ENCODE peak calls at places on chromosomes 13 and 19, in seven cellular contexts. D, C, T, O, J, M and F are unnamed samples.

GRCh38 chr13:105050696-105051095 is 1484.8 kb downstream of the EFNB2 start:
- ATAC-seq in D (no peak), C (no peak), T (no peak), O (no peak), J (no peak), M (no peak), F (no peak)

GRCh38 chr13:95752677-95753076 is 75.7 kb downstream of the DNAJC3 start:
- ATAC-seq in D (no peak), C (no peak), T (no peak), O (no peak), J (no peak), M (no peak), F (no peak)

GRCh38 chr13:28652002-28652401 is 6.9 kb upstream of the POMP start:
- ATAC-seq in D (no peak), C (no peak), T (no peak), O (no peak), J (no peak), M (peak; percentile 28), F (no peak)

GRCh38 chr13:20969182-20969581 is 66.6 kb upstream of the XPO4 start:
- ATAC-seq in D (peak; percentile 68), C (no peak), T (no peak), O (no peak), J (peak; percentile 56), M (peak; percentile 69), F (no peak)

GRCh38 chr13:25190256-25190655 is 18.2 kb upstream of the AMER2 start:
- ATAC-seq in D (no peak), C (no peak), T (no peak), O (no peak), J (no peak), M (no peak), F (no peak)

GRCh38 chr13:49855930-49856329 is 63.4 kb upstream of the KPNA3 start:
- ATAC-seq in D (no peak), C (no peak), T (no peak), O (no peak), J (no peak), M (no peak), F (no peak)

GRCh38 chr13:20923272-20923671 is 20.7 kb upstream of the XPO4 start:
- ATAC-seq in D (no peak), C (no peak), T (no peak), O (no peak), J (no peak), M (no peak), F (no peak)

GRCh38 chr13:40389081-40389641 is 277.3 kb downstream of the FOXO1 start:
- ATAC-seq in D (no peak), C (peak; percentile 76), T (peak; percentile 15), O (no peak), J (no peak), M (peak; percentile 74), F (no peak)

GRCh38 chr19:48330012-48330681 is 4.8 kb downstream of the EMP3 start:
- ATAC-seq in D (no peak), C (peak; percentile 33), T (peak; percentile 56), O (peak; percentile 50), J (no peak), M (peak; percentile 34), F (no peak)

GRCh38 chr19:40762754-40763153 is 11.8 kb downstream of the SNRPA start:
- ATAC-seq in D (no peak), C (no peak), T (no peak), O (no peak), J (no peak), M (peak; percentile 57), F (no peak)

GRCh38 chr19:51450730-51451307 is 7.4 kb downstream of the SIGLEC8 start:
- ATAC-seq in D (no peak), C (no peak), T (no peak), O (no peak), J (no peak), M (peak; percentile 27), F (no peak)

GRCh38 chr19:7460562-7460966 is 28.3 kb downstream of the PEX11G start:
- ATAC-seq in D (no peak), C (no peak), T (no peak), O (no peak), J (peak; percentile 96), M (no peak), F (no peak)

GRCh38 chr13:48403151-48403631 is 9.7 kb downstream of the LPAR6 start:
- ATAC-seq in D (no peak), C (peak; percentile 70), T (peak; percentile 41), O (peak; percentile 26), J (no peak), M (peak; percentile 92), F (peak; percentile 56)

GRCh38 chr19:16444273-16444597 is 27.5 kb downstream of the EPS15L1 start:
- ATAC-seq in D (no peak), C (no peak), T (no peak), O (no peak), J (no peak), M (no peak), F (no peak)

GRCh38 chr13:111230385-111230930 is 90.0 kb upstream of the TEX29 start:
- ATAC-seq in D (no peak), C (no peak), T (no peak), O (no peak), J (no peak), M (no peak), F (no peak)

GRCh38 chr19:15437355-15438123 is 12.2 kb downstream of the WIZ start:
- ATAC-seq in D (no peak), C (no peak), T (no peak), O (no peak), J (no peak), M (no peak), F (peak; percentile 47)
- TF ChIP-seq CTCF in D (no peak), C (no peak), T (no peak), O (peak; percentile 14), J (no peak), M (no peak), F (peak; percentile 58)

GRCh38 chr13:30337061-30337601 is 29.8 kb upstream of the KATNAL1 start:
- ATAC-seq in D (no peak), C (no peak), T (no peak), O (no peak), J (no peak), M (no peak), F (no peak)
- TF ChIP-seq CTCF in D (no peak), C (no peak), T (no peak), O (no peak), J (no peak), M (no peak), F (no peak)

GRCh38 chr13:52744842-52745241 is 5.2 kb upstream of the CNMD start:
- ATAC-seq in D (no peak), C (no peak), T (no peak), O (no peak), J (no peak), M (no peak), F (no peak)

GRCh38 chr13:52743569-52743968 is 3.9 kb upstream of the CNMD start:
- ATAC-seq in D (no peak), C (no peak), T (no peak), O (no peak), J (no peak), M (no peak), F (no peak)

GRCh38 chr13:52746141-52746540 is 6.5 kb upstream of the CNMD start:
- ATAC-seq in D (no peak), C (no peak), T (no peak), O (no peak), J (no peak), M (no peak), F (no peak)

GRCh38 chr13:52739468-52740071 is at the start of gene CNMD:
- ATAC-seq in D (no peak), C (no peak), T (no peak), O (no peak), J (no peak), M (no peak), F (no peak)

GRCh38 chr13:52743988-52744387 is 4.4 kb upstream of the CNMD start:
- ATAC-seq in D (no peak), C (no peak), T (no peak), O (no peak), J (no peak), M (no peak), F (no peak)
- TF ChIP-seq CTCF in D (no peak), C (no peak), T (no peak), O (peak; percentile 19), J (peak; percentile 11), M (no peak), F (no peak)

GRCh38 chr19:49481020-49481683 is 6.3 kb upstream of the RPL13A start:
- ATAC-seq in D (peak; percentile 62), C (no peak), T (no peak), O (no peak), J (no peak), M (no peak), F (no peak)
- TF ChIP-seq CTCF in D (no peak), C (no peak), T (no peak), O (no peak), J (no peak), M (no peak), F (no peak)

DNA sequence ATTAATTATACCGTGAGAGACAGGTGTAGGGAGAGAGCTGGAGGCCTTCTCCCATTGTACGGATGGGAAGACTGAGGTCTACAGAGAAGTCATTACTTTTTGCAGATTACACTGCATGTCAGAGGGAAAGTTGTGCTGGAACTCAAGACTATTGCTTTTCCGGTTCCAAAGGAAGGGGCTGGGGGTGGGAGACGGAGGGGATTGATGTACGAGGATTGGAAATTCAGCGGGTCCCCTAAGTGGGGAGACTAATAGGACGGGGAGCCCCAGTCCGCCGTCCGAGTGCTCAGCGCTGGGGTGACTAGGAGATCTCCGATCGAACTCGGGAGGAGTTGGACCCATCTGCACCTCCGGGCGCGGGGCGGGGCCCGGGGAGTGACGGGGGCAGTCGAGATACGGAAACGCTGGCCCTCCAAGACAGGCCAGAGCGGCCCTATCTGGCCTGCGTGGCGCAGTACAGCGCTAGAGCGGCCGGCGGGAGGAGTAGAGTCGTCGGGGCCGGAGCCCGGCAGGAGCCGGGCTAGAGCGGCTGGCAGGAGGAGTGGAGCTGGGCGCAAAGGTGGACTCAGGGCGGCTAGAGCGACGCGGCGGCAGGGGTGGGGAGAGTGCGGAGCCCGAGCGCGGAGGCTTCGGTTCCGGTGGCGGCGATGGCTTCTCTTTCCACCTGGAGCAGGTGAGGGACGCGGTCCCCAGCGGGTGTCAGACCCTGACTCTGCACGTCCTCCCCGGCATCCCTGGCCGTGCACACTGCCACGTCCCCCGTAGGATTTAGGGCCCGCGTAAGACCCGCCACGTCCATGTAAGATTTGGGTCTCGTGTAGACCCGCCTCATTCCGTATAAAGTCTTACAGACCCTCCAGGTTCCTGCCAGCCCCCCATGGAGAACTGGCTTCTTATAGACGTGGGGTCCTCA is 1.1 kb downstream of the ARHGEF1 start:
- ATAC-seq in D (peak; percentile 78), C (peak; percentile 37), T (peak; percentile 85), O (peak; percentile 98), J (peak; percentile 83), M (peak; percentile 73), F (peak; percentile 99)
- TF ChIP-seq CTCF in D (no peak), C (no peak), T (no peak), O (peak; percentile 43), J (no peak), M (no peak), F (no peak)

DNA sequence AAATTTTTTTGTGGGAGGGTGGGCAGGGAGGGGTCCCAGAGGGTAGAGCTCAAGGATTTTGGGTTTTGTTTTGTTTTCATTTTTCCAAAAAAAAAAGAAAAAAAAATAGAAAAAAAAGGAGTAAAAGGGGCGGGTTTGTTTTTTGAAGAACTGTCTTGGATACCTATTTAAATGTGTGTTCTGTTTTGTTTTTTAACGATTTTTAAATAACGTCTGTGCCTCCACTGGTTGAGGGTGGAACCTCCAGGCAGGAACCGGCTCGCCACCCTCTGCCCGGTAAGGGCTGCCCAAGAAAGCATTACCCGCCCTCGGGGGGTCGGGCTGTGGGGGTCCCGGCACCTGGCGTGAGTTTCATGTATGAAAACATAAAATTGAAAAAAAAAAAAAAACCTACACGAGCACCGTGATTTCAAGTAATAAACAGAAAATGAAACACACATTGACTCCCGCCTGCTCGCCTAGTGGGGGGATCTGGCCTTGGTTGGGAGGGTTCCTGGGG is 10.4 kb downstream of the MIDN start:
- ATAC-seq in D (no peak), C (peak; percentile 3), T (no peak), O (no peak), J (no peak), M (no peak), F (no peak)
- TF ChIP-seq CTCF in D (no peak), C (no peak), T (no peak), O (no peak), J (no peak), M (no peak), F (peak; percentile 12)